ENCODE peak calls at places on chromosomes 7 and 10, in five cellular contexts. One of them, this sample, is unnamed. For H3K4me1, the result is how much of the 10 kb centered on the place peaks cover.

GRCh38 chr7:135801045-135801693 is 52.6 kb upstream of the FAM180A start:
- DNase-seq in A673: peak
- DNase-seq in mucosa of descending colon: peak
- DNase-seq in GM23338: peak
- DNase-seq in fibroblast of lung: peak
- DNase-seq in this sample: peak

GRCh38 chr7:1193593-1194424 is 33.8 kb upstream of the ZFAND2A start:
- DNase-seq in mucosa of descending colon: peak
- DNase-seq in A673: peak
- DNase-seq in GM23338: peak
- DNase-seq in fibroblast of lung: peak
- DNase-seq in this sample: no peak

GRCh38 chr10:79404231-79404609 is 41.2 kb downstream of the ZCCHC24 start:
- DNase-seq in A673: peak
- DNase-seq in mucosa of descending colon: no peak
- DNase-seq in fibroblast of lung: peak
- DNase-seq in GM23338: peak
- DNase-seq in this sample: no peak

GRCh38 chr10:75029874-75030273 is 81.6 kb upstream of the SAMD8 start:
- DNase-seq in mucosa of descending colon: peak
- DNase-seq in GM23338: no peak
- DNase-seq in fibroblast of lung: no peak
- DNase-seq in A673: no peak
- DNase-seq in this sample: no peak

GRCh38 chr7:159028456-159029401 is 115.9 kb downstream of the VIPR2 start:
- DNase-seq in A673: no peak
- DNase-seq in fibroblast of lung: no peak
- DNase-seq in mucosa of descending colon: no peak
- DNase-seq in GM23338: no peak
- DNase-seq in this sample: no peak

GRCh38 chr10:69801434-69802315 is at the start of gene COL13A1:
- DNase-seq in A673: peak
- DNase-seq in mucosa of descending colon: peak
- DNase-seq in GM23338: peak
- DNase-seq in fibroblast of lung: peak
- DNase-seq in this sample: peak

GRCh38 chr10:132269286-132270230 is 38.2 kb downstream of the STK32C start:
- DNase-seq in A673: no peak
- DNase-seq in GM23338: no peak
- DNase-seq in mucosa of descending colon: no peak
- DNase-seq in fibroblast of lung: peak
- DNase-seq in this sample: no peak

GRCh38 chr7:32957326-32958045 is at the start of gene FKBP9:
- DNase-seq in GM23338: peak
- DNase-seq in A673: peak
- DNase-seq in fibroblast of lung: peak
- DNase-seq in mucosa of descending colon: peak
- DNase-seq in this sample: peak

GRCh38 chr7:936131-937054 is 18.1 kb downstream of the ADAP1 start:
- DNase-seq in GM23338: no peak
- DNase-seq in mucosa of descending colon: no peak
- DNase-seq in A673: peak
- DNase-seq in fibroblast of lung: peak
- DNase-seq in this sample: no peak

GRCh38 chr7:24653316-24654085 is 80.2 kb downstream of the PALS2 start:
- DNase-seq in A673: peak
- DNase-seq in fibroblast of lung: peak
- DNase-seq in GM23338: no peak
- DNase-seq in mucosa of descending colon: no peak
- DNase-seq in this sample: no peak

GRCh38 chr10:126256864-126257263 is 131.4 kb downstream of the ADAM12 start:
- DNase-seq in mucosa of descending colon: no peak
- DNase-seq in fibroblast of lung: no peak
- DNase-seq in GM23338: peak
- DNase-seq in A673: no peak
- DNase-seq in this sample: no peak

GRCh38 chr10:27446091-27446918 is 57.8 kb upstream of the RAB18 start:
- DNase-seq in mucosa of descending colon: no peak
- DNase-seq in A673: peak
- DNase-seq in fibroblast of lung: peak
- DNase-seq in GM23338: peak
- DNase-seq in this sample: peak

GRCh38 chr10:122139226-122139625 is 131.9 kb upstream of the BTBD16 start:
- DNase-seq in GM23338: no peak
- DNase-seq in fibroblast of lung: no peak
- DNase-seq in A673: no peak
- DNase-seq in mucosa of descending colon: no peak
- DNase-seq in this sample: no peak

GRCh38 chr7:55026086-55026790 is 7.4 kb downstream of the EGFR start:
- DNase-seq in fibroblast of lung: no peak
- DNase-seq in mucosa of descending colon: no peak
- DNase-seq in A673: no peak
- DNase-seq in GM23338: no peak
- DNase-seq in this sample: no peak

GRCh38 chr7:8436965-8437364 is 3.6 kb downstream of the NXPH1 start:
- DNase-seq in A673: peak
- DNase-seq in GM23338: peak
- DNase-seq in mucosa of descending colon: peak
- DNase-seq in fibroblast of lung: no peak
- DNase-seq in this sample: peak

GRCh38 chr10:77981281-77981680 is 48.0 kb downstream of the POLR3A start:
- DNase-seq in fibroblast of lung: no peak
- DNase-seq in A673: no peak
- DNase-seq in mucosa of descending colon: no peak
- DNase-seq in GM23338: no peak
- DNase-seq in this sample: no peak

GRCh38 chr7:122802211-122802833 is 83.9 kb downstream of the CADPS2 start:
- DNase-seq in A673: peak
- DNase-seq in GM23338: peak
- DNase-seq in fibroblast of lung: no peak
- DNase-seq in mucosa of descending colon: no peak
- DNase-seq in this sample: no peak

GRCh38 chr10:3452234-3452633 is 279.7 kb upstream of the PITRM1 start:
- DNase-seq in GM23338: peak
- DNase-seq in A673: peak
- DNase-seq in mucosa of descending colon: no peak
- DNase-seq in fibroblast of lung: peak
- DNase-seq in this sample: no peak

GRCh38 chr7:13518738-13519137 is 470.7 kb downstream of the ETV1 start:
- DNase-seq in A673: no peak
- DNase-seq in GM23338: no peak
- DNase-seq in fibroblast of lung: no peak
- DNase-seq in mucosa of descending colon: no peak
- DNase-seq in this sample: no peak

DNA sequence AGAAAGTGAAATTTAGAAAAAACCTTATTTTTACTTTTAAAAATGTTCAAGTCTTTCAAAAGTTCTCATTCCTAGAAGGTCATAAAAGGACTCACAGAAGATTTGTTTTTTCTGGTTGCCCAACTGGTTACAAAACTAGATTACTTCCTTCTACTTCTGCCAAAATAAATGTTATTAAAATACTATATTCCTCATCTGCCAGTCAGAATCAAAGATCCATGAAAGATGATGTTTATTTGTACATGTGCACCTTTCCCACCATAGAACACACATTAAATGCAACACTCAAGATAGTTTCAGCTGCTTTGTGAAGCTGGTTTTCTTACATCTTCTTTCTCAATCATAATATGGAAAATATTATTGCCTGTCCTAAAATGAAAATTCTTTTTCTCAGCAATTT is 465.4 kb downstream of the ETV1 start:
- DNase-seq in GM23338: no peak
- DNase-seq in A673: no peak
- DNase-seq in mucosa of descending colon: no peak
- DNase-seq in fibroblast of lung: no peak
- DNase-seq in this sample: no peak
- TF ChIP-seq CTCF in GM23338: no peak
- TF ChIP-seq CTCF in A673: no peak
- TF ChIP-seq CTCF in mucosa of descending colon: no peak
- TF ChIP-seq CTCF in fibroblast of lung: no peak
- TF ChIP-seq CTCF in this sample: no peak

DNA sequence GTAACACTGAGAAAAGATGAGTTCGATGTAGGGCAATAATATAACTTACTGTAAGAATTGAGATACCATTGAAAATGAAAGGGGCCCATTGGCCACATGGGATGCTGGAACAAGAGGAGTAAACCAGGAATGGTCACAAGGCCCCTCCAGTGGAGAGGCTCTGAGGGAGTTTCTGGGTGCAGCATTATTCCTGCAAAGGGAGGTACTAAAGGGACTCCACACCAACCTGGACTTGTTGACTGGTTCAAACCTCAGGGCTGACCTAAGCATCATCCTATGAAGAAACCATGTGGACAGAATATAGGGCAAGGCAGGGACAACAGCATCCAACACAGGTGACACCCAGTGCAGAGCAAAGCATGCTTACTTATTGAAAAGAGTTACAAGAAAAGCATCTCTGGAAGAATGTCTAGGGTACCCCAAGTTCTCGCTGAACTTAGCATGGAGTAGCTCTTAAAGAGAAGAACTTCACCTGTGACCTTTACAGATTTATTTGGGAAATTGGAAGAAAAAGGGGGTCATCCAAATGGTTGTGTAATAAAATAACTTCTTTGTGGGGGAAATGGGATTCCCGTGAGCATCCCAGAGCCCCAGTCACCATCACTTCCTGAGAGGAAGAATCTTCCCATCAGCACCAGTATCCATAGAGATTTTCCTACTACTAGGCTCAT is 34.7 kb downstream of the PRSS2 start:
- DNase-seq in fibroblast of lung: no peak
- DNase-seq in A673: no peak
- DNase-seq in mucosa of descending colon: no peak
- DNase-seq in GM23338: no peak
- DNase-seq in this sample: no peak
- H3K4me1 ChIP-seq in fibroblast of lung: under half
- H3K4me1 ChIP-seq in A673: under half
- H3K4me1 ChIP-seq in mucosa of descending colon: under half
- H3K4me1 ChIP-seq in GM23338: under half
- H3K4me1 ChIP-seq in this sample: under half

GRCh38 chr7:2431260-2431867 is 28.0 kb downstream of the CHST12 start:
- DNase-seq in fibroblast of lung: no peak
- DNase-seq in A673: peak
- DNase-seq in GM23338: peak
- DNase-seq in mucosa of descending colon: no peak
- DNase-seq in this sample: no peak
- TF ChIP-seq CTCF in fibroblast of lung: peak
- TF ChIP-seq CTCF in A673: peak
- TF ChIP-seq CTCF in GM23338: peak
- TF ChIP-seq CTCF in mucosa of descending colon: peak
- TF ChIP-seq CTCF in this sample: peak

GRCh38 chr10:101064415-101065030 is 2.7 kb downstream of the KAZALD1 start:
- DNase-seq in mucosa of descending colon: no peak
- DNase-seq in fibroblast of lung: no peak
- DNase-seq in A673: no peak
- DNase-seq in GM23338: no peak
- DNase-seq in this sample: no peak
- H3K4me1 ChIP-seq in mucosa of descending colon: under half
- H3K4me1 ChIP-seq in fibroblast of lung: under half
- H3K4me1 ChIP-seq in A673: half or more
- H3K4me1 ChIP-seq in GM23338: under half
- H3K4me1 ChIP-seq in this sample: under half

GRCh38 chr7:39952378-39952777 is 2.3 kb downstream of the CDK13 start:
- DNase-seq in mucosa of descending colon: no peak
- DNase-seq in A673: no peak
- DNase-seq in GM23338: no peak
- DNase-seq in fibroblast of lung: peak
- DNase-seq in this sample: no peak

GRCh38 chr7:39950473-39951155 is 558 bp downstream of the CDK13 start:
- DNase-seq in GM23338: peak
- DNase-seq in fibroblast of lung: peak
- DNase-seq in mucosa of descending colon: peak
- DNase-seq in A673: peak
- DNase-seq in this sample: peak

GRCh38 chr7:39949980-39950472 is at the start of gene CDK13:
- DNase-seq in GM23338: peak
- DNase-seq in A673: peak
- DNase-seq in mucosa of descending colon: peak
- DNase-seq in fibroblast of lung: peak
- DNase-seq in this sample: peak

GRCh38 chr7:39951943-39952194 is 1.8 kb downstream of the CDK13 start:
- DNase-seq in mucosa of descending colon: no peak
- DNase-seq in fibroblast of lung: no peak
- DNase-seq in A673: no peak
- DNase-seq in GM23338: no peak
- DNase-seq in this sample: no peak

GRCh38 chr7:39951156-39951942 is 1.3 kb downstream of the CDK13 start:
- DNase-seq in fibroblast of lung: peak
- DNase-seq in mucosa of descending colon: peak
- DNase-seq in A673: peak
- DNase-seq in GM23338: peak
- DNase-seq in this sample: peak
- TF ChIP-seq CTCF in fibroblast of lung: peak
- TF ChIP-seq CTCF in mucosa of descending colon: no peak
- TF ChIP-seq CTCF in A673: peak
- TF ChIP-seq CTCF in GM23338: peak
- TF ChIP-seq CTCF in this sample: peak

DNA sequence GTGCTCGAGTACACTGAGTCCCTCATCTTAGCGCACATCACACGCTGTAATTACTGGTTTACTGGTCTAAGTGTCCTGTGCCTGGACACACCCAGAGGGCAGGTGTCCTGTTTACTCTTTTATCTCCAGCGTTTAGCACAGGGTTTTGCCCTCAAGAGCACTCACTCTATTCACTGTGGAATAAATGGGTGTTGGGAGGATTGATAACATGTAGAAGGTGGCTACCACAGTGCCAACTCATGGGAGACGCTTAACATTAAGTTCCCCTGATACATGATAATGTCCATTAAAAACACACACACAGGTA is 96.1 kb upstream of the EFCAB10 start:
- DNase-seq in mucosa of descending colon: peak
- DNase-seq in A673: no peak
- DNase-seq in fibroblast of lung: no peak
- DNase-seq in GM23338: no peak
- DNase-seq in this sample: no peak
- H3K4me1 ChIP-seq in mucosa of descending colon: under half
- H3K4me1 ChIP-seq in A673: half or more
- H3K4me1 ChIP-seq in fibroblast of lung: under half
- H3K4me1 ChIP-seq in GM23338: half or more
- H3K4me1 ChIP-seq in this sample: under half

DNA sequence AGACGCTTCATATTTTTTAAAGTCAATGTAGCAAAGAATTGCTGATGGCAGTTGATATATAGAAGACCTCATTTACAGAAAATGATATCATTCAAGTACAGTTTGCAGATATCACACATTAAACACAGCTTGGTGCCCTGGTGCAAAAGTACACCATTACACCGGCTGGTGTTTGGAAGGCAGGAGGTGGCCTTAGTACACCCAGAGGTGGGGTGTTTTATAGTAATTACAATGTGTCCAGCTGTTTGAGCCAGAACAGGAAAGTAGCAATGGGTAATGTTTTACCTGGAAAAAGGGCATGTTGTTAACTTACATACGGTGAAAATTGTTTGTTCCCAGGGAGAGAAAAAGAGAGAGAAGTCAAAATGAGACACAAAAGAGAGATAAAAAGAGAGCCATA is 103.0 kb upstream of the YAE1 start:
- DNase-seq in GM23338: no peak
- DNase-seq in mucosa of descending colon: peak
- DNase-seq in fibroblast of lung: no peak
- DNase-seq in A673: no peak
- DNase-seq in this sample: no peak
- TF ChIP-seq CTCF in GM23338: no peak
- TF ChIP-seq CTCF in mucosa of descending colon: no peak
- TF ChIP-seq CTCF in fibroblast of lung: no peak
- TF ChIP-seq CTCF in A673: no peak
- TF ChIP-seq CTCF in this sample: no peak